ENCODE peak calls at places on chromosome 14, in nine cellular contexts. One of them, this sample, is unnamed.

GRCh38 chr14:101001311-101002069 is 98.0 kb upstream of the RTL1 start:
- DNase-seq in caudate nucleus: no peak
- DNase-seq in NCI-H1092 treated with DMSO at 0.1 percent for 48 hours: no peak
- DNase-seq in islet precursor cell: no peak
- DNase-seq in left ventricle myocardium superior: no peak
- DNase-seq in D341Med: no peak
- DNase-seq in activated CD8-positive, alpha-beta memory T cell treated with anti-CD3 and anti-CD28 coated beads, Interleukin-2, amount 50 U/mL, for 48 hours: no peak
- DNase-seq in astrocyte of the spinal cord: peak; percentile 44
- DNase-seq in central memory CD4-positive, alpha-beta T cell: no peak
- DNase-seq in this sample: peak; percentile 69

GRCh38 chr14:24062216-24062980 is 9.0 kb upstream of the CPNE6 start:
- DNase-seq in caudate nucleus: no peak
- DNase-seq in NCI-H1092 treated with DMSO at 0.1 percent for 48 hours: no peak
- DNase-seq in islet precursor cell: no peak
- DNase-seq in left ventricle myocardium superior: no peak
- DNase-seq in D341Med: no peak
- DNase-seq in activated CD8-positive, alpha-beta memory T cell treated with anti-CD3 and anti-CD28 coated beads, Interleukin-2, amount 50 U/mL, for 48 hours: no peak
- DNase-seq in astrocyte of the spinal cord: no peak
- DNase-seq in central memory CD4-positive, alpha-beta T cell: no peak
- DNase-seq in this sample: no peak

GRCh38 chr14:105151131-105151837 is 17.3 kb downstream of the JAG2 start:
- DNase-seq in caudate nucleus: no peak
- DNase-seq in NCI-H1092 treated with DMSO at 0.1 percent for 48 hours: no peak
- DNase-seq in islet precursor cell: no peak
- DNase-seq in left ventricle myocardium superior: peak; percentile 24
- DNase-seq in D341Med: no peak
- DNase-seq in activated CD8-positive, alpha-beta memory T cell treated with anti-CD3 and anti-CD28 coated beads, Interleukin-2, amount 50 U/mL, for 48 hours: no peak
- DNase-seq in astrocyte of the spinal cord: no peak
- DNase-seq in central memory CD4-positive, alpha-beta T cell: no peak
- DNase-seq in this sample: no peak

GRCh38 chr14:105537580-105538474 is 11.4 kb downstream of the TMEM121 start:
- DNase-seq in caudate nucleus: no peak
- DNase-seq in NCI-H1092 treated with DMSO at 0.1 percent for 48 hours: peak; percentile 17
- DNase-seq in islet precursor cell: peak; percentile 67
- DNase-seq in left ventricle myocardium superior: peak; percentile 77
- DNase-seq in D341Med: peak; percentile 93
- DNase-seq in activated CD8-positive, alpha-beta memory T cell treated with anti-CD3 and anti-CD28 coated beads, Interleukin-2, amount 50 U/mL, for 48 hours: peak; percentile 94
- DNase-seq in astrocyte of the spinal cord: no peak
- DNase-seq in central memory CD4-positive, alpha-beta T cell: peak; percentile 54
- DNase-seq in this sample: peak; percentile 3

GRCh38 chr14:54182419-54183040 is 214.3 kb upstream of the CDKN3 start:
- DNase-seq in caudate nucleus: no peak
- DNase-seq in NCI-H1092 treated with DMSO at 0.1 percent for 48 hours: no peak
- DNase-seq in islet precursor cell: no peak
- DNase-seq in left ventricle myocardium superior: no peak
- DNase-seq in D341Med: no peak
- DNase-seq in activated CD8-positive, alpha-beta memory T cell treated with anti-CD3 and anti-CD28 coated beads, Interleukin-2, amount 50 U/mL, for 48 hours: no peak
- DNase-seq in astrocyte of the spinal cord: peak; percentile 69
- DNase-seq in central memory CD4-positive, alpha-beta T cell: no peak
- DNase-seq in this sample: peak; percentile 77

GRCh38 chr14:104598039-104598438 is 6.5 kb downstream of the TMEM179 start:
- DNase-seq in caudate nucleus: no peak
- DNase-seq in NCI-H1092 treated with DMSO at 0.1 percent for 48 hours: no peak
- DNase-seq in islet precursor cell: no peak
- DNase-seq in left ventricle myocardium superior: no peak
- DNase-seq in D341Med: no peak
- DNase-seq in activated CD8-positive, alpha-beta memory T cell treated with anti-CD3 and anti-CD28 coated beads, Interleukin-2, amount 50 U/mL, for 48 hours: no peak
- DNase-seq in astrocyte of the spinal cord: no peak
- DNase-seq in central memory CD4-positive, alpha-beta T cell: no peak
- DNase-seq in this sample: no peak

GRCh38 chr14:33332497-33332896 is 393.8 kb downstream of the NPAS3 start:
- DNase-seq in caudate nucleus: peak; percentile 31
- DNase-seq in NCI-H1092 treated with DMSO at 0.1 percent for 48 hours: no peak
- DNase-seq in islet precursor cell: no peak
- DNase-seq in left ventricle myocardium superior: no peak
- DNase-seq in D341Med: no peak
- DNase-seq in activated CD8-positive, alpha-beta memory T cell treated with anti-CD3 and anti-CD28 coated beads, Interleukin-2, amount 50 U/mL, for 48 hours: no peak
- DNase-seq in astrocyte of the spinal cord: no peak
- DNase-seq in central memory CD4-positive, alpha-beta T cell: no peak
- DNase-seq in this sample: no peak

GRCh38 chr14:94018308-94018707 is 7.8 kb upstream of the OTUB2 start:
- DNase-seq in caudate nucleus: no peak
- DNase-seq in NCI-H1092 treated with DMSO at 0.1 percent for 48 hours: no peak
- DNase-seq in islet precursor cell: no peak
- DNase-seq in left ventricle myocardium superior: no peak
- DNase-seq in D341Med: no peak
- DNase-seq in activated CD8-positive, alpha-beta memory T cell treated with anti-CD3 and anti-CD28 coated beads, Interleukin-2, amount 50 U/mL, for 48 hours: no peak
- DNase-seq in astrocyte of the spinal cord: no peak
- DNase-seq in central memory CD4-positive, alpha-beta T cell: no peak
- DNase-seq in this sample: no peak

GRCh38 chr14:73457935-73458218 is 469 bp downstream of the NUMB start:
- DNase-seq in caudate nucleus: no peak
- DNase-seq in NCI-H1092 treated with DMSO at 0.1 percent for 48 hours: peak; percentile 38
- DNase-seq in islet precursor cell: no peak
- DNase-seq in left ventricle myocardium superior: no peak
- DNase-seq in D341Med: no peak
- DNase-seq in activated CD8-positive, alpha-beta memory T cell treated with anti-CD3 and anti-CD28 coated beads, Interleukin-2, amount 50 U/mL, for 48 hours: peak; percentile 63
- DNase-seq in astrocyte of the spinal cord: no peak
- DNase-seq in central memory CD4-positive, alpha-beta T cell: no peak
- DNase-seq in this sample: no peak

GRCh38 chr14:74444866-74445265 is 18.9 kb upstream of the SYNDIG1L start:
- DNase-seq in caudate nucleus: no peak
- DNase-seq in NCI-H1092 treated with DMSO at 0.1 percent for 48 hours: no peak
- DNase-seq in islet precursor cell: peak; percentile 51
- DNase-seq in left ventricle myocardium superior: no peak
- DNase-seq in D341Med: no peak
- DNase-seq in activated CD8-positive, alpha-beta memory T cell treated with anti-CD3 and anti-CD28 coated beads, Interleukin-2, amount 50 U/mL, for 48 hours: no peak
- DNase-seq in astrocyte of the spinal cord: no peak
- DNase-seq in central memory CD4-positive, alpha-beta T cell: no peak
- DNase-seq in this sample: no peak

GRCh38 chr14:77014004-77014604 is 14.4 kb downstream of the IRF2BPL start:
- DNase-seq in caudate nucleus: peak; percentile 21
- DNase-seq in NCI-H1092 treated with DMSO at 0.1 percent for 48 hours: no peak
- DNase-seq in islet precursor cell: peak; percentile 92
- DNase-seq in left ventricle myocardium superior: peak; percentile 81
- DNase-seq in D341Med: no peak
- DNase-seq in activated CD8-positive, alpha-beta memory T cell treated with anti-CD3 and anti-CD28 coated beads, Interleukin-2, amount 50 U/mL, for 48 hours: no peak
- DNase-seq in astrocyte of the spinal cord: no peak
- DNase-seq in central memory CD4-positive, alpha-beta T cell: no peak
- DNase-seq in this sample: peak; percentile 64

GRCh38 chr14:56657604-56658003 is 78.0 kb downstream of the TMEM260 start:
- DNase-seq in caudate nucleus: no peak
- DNase-seq in NCI-H1092 treated with DMSO at 0.1 percent for 48 hours: no peak
- DNase-seq in islet precursor cell: no peak
- DNase-seq in left ventricle myocardium superior: no peak
- DNase-seq in D341Med: no peak
- DNase-seq in activated CD8-positive, alpha-beta memory T cell treated with anti-CD3 and anti-CD28 coated beads, Interleukin-2, amount 50 U/mL, for 48 hours: no peak
- DNase-seq in astrocyte of the spinal cord: no peak
- DNase-seq in central memory CD4-positive, alpha-beta T cell: no peak
- DNase-seq in this sample: no peak

GRCh38 chr14:77868552-77869300 is 68.8 kb downstream of the ADCK1 start:
- DNase-seq in caudate nucleus: no peak
- DNase-seq in NCI-H1092 treated with DMSO at 0.1 percent for 48 hours: no peak
- DNase-seq in islet precursor cell: no peak
- DNase-seq in left ventricle myocardium superior: no peak
- DNase-seq in D341Med: no peak
- DNase-seq in activated CD8-positive, alpha-beta memory T cell treated with anti-CD3 and anti-CD28 coated beads, Interleukin-2, amount 50 U/mL, for 48 hours: no peak
- DNase-seq in astrocyte of the spinal cord: no peak
- DNase-seq in central memory CD4-positive, alpha-beta T cell: no peak
- DNase-seq in this sample: peak; percentile 31

This sample was measured in kidney glomerular epithelial cell.